ENCODE peak calls at places on chromosomes 1 and 21, in six cellular contexts. R, I, L, M, H and A are unnamed samples.

GRCh38 chr1:208007319-208007937 is 96.5 kb upstream of the CD34 start:
- DNase-seq in R (no peak), I (no peak), L (no peak), M (no peak), H (peak), A (no peak)

GRCh38 chr1:227869851-227870305 is 54.4 kb downstream of the PRSS38 start:
- DNase-seq in R (no peak), I (no peak), L (no peak), M (no peak), H (no peak), A (no peak)

GRCh38 chr1:201774224-201774982 is 54.6 kb upstream of the IPO9 start:
- DNase-seq in R (no peak), I (no peak), L (no peak), M (peak), H (peak), A (no peak)

GRCh38 chr21:40143822-40144525 is 276.7 kb downstream of the PCP4 start:
- DNase-seq in R (peak), I (no peak), L (no peak), M (peak), H (peak), A (no peak)

GRCh38 chr1:236532850-236533249 is 9.1 kb downstream of the LGALS8 start:
- DNase-seq in R (no peak), I (no peak), L (no peak), M (no peak), H (no peak), A (no peak)

GRCh38 chr1:201119206-201119814 is 7.1 kb upstream of the CACNA1S start:
- DNase-seq in R (no peak), I (no peak), L (no peak), M (peak), H (peak), A (no peak)

GRCh38 chr1:94422115-94422820 is 4.1 kb downstream of the ABCD3 start:
- DNase-seq in R (no peak), I (no peak), L (no peak), M (peak), H (peak), A (no peak)

GRCh38 chr1:67683306-67683705 is 1.7 kb upstream of the GADD45A start:
- DNase-seq in R (no peak), I (no peak), L (no peak), M (peak), H (peak), A (no peak)

GRCh38 chr1:2046225-2046917 is 3.8 kb upstream of the PRKCZ start:
- DNase-seq in R (peak), I (no peak), L (no peak), M (no peak), H (peak), A (no peak)

GRCh38 chr1:43445618-43446387 is 7.9 kb downstream of the HYI start:
- DNase-seq in R (no peak), I (peak), L (peak), M (peak), H (no peak), A (peak)

GRCh38 chr1:68202239-68202832 is 30.0 kb downstream of the WLS start:
- DNase-seq in R (no peak), I (no peak), L (no peak), M (peak), H (peak), A (no peak)

GRCh38 chr1:207856276-207857023 is 54.5 kb downstream of the CD34 start:
- DNase-seq in R (no peak), I (no peak), L (no peak), M (no peak), H (no peak), A (peak)

GRCh38 chr1:220925707-220926106 is 46.5 kb downstream of the HLX start:
- DNase-seq in R (no peak), I (no peak), L (no peak), M (no peak), H (no peak), A (no peak)

GRCh38 chr1:73593804-73594203 is 604.2 kb downstream of the LRRIQ3 start:
- DNase-seq in R (no peak), I (no peak), L (no peak), M (no peak), H (peak), A (no peak)

GRCh38 chr21:39180429-39181019 is 2.7 kb downstream of the PSMG1 start:
- DNase-seq in R (no peak), I (no peak), L (no peak), M (no peak), H (no peak), A (no peak)

GRCh38 chr1:203287109-203287893 is 18.0 kb upstream of the BTG2 start:
- DNase-seq in R (peak), I (peak), L (no peak), M (no peak), H (no peak), A (no peak)

GRCh38 chr1:195054217-195054687 is 1554.0 kb downstream of the KCNT2 start:
- DNase-seq in R (no peak), I (no peak), L (no peak), M (no peak), H (no peak), A (no peak)

GRCh38 chr1:25083481-25084345 is 148.6 kb downstream of the SYF2 start:
- DNase-seq in R (no peak), I (no peak), L (no peak), M (no peak), H (no peak), A (no peak)

GRCh38 chr1:45643978-45644377 is 20.1 kb upstream of the CCDC17 start:
- DNase-seq in R (no peak), I (no peak), L (no peak), M (no peak), H (no peak), A (no peak)

GRCh38 chr21:36783612-36784383 is 84.9 kb downstream of the SIM2 start:
- DNase-seq in R (no peak), I (no peak), L (no peak), M (peak), H (peak), A (peak)

GRCh38 chr1:183590225-183591191 is at the start of gene NCF2:
- DNase-seq in R (no peak), I (no peak), L (no peak), M (peak), H (no peak), A (no peak)

GRCh38 chr1:14790967-14791366 is 192.5 kb downstream of the KAZN start:
- DNase-seq in R (no peak), I (no peak), L (no peak), M (no peak), H (no peak), A (no peak)

GRCh38 chr1:59926381-59927243 is at the start of gene CYP2J2:
- DNase-seq in R (peak), I (peak), L (peak), M (no peak), H (peak), A (no peak)

GRCh38 chr21:40668535-40669275 is 178.3 kb downstream of the DSCAM start:
- DNase-seq in R (no peak), I (no peak), L (no peak), M (no peak), H (peak), A (no peak)

GRCh38 chr1:227785094-227785811 is 30.2 kb upstream of the PRSS38 start:
- DNase-seq in R (no peak), I (no peak), L (no peak), M (no peak), H (no peak), A (peak)

GRCh38 chr1:175364424-175365076 is 172.0 kb upstream of the KIAA0040 start:
- DNase-seq in R (no peak), I (no peak), L (no peak), M (no peak), H (no peak), A (no peak)

GRCh38 chr1:99482750-99483149 is 163.2 kb upstream of the PALMD start:
- DNase-seq in R (no peak), I (no peak), L (no peak), M (no peak), H (no peak), A (no peak)

GRCh38 chr1:231359113-231359512 is 21.0 kb downstream of the SPRTN start:
- DNase-seq in R (no peak), I (peak), L (no peak), M (peak), H (peak), A (no peak)

GRCh38 chr1:109156916-109157385 is 43.0 kb downstream of the ELAPOR1 start:
- DNase-seq in R (no peak), I (no peak), L (no peak), M (no peak), H (no peak), A (no peak)

GRCh38 chr1:116628448-116628847 is 39.1 kb downstream of the IGSF3 start:
- DNase-seq in R (no peak), I (no peak), L (no peak), M (no peak), H (no peak), A (no peak)

GRCh38 chr21:41833138-41834115 is 45.7 kb downstream of the PRDM15 start:
- DNase-seq in R (no peak), I (no peak), L (no peak), M (no peak), H (no peak), A (no peak)

GRCh38 chr1:14820320-14821085 is 222.0 kb downstream of the KAZN start:
- DNase-seq in R (no peak), I (no peak), L (no peak), M (no peak), H (no peak), A (no peak)

GRCh38 chr1:9822490-9822889 is 1.3 kb downstream of the CLSTN1 start:
- DNase-seq in R (no peak), I (no peak), L (no peak), M (peak), H (no peak), A (no peak)

GRCh38 chr1:64540265-64540791 is 70.4 kb downstream of the CACHD1 start:
- DNase-seq in R (peak), I (no peak), L (no peak), M (no peak), H (peak), A (no peak)

GRCh38 chr1:184482113-184482512 is 95.3 kb downstream of the C1orf21 start:
- DNase-seq in R (peak), I (peak), L (peak), M (peak), H (no peak), A (peak)

GRCh38 chr1:19385236-19385635 is 73.1 kb downstream of the SLC66A1 start:
- DNase-seq in R (no peak), I (no peak), L (no peak), M (no peak), H (no peak), A (no peak)

GRCh38 chr1:96845464-96845863 is 123.9 kb downstream of the PTBP2 start:
- DNase-seq in R (no peak), I (no peak), L (no peak), M (no peak), H (no peak), A (no peak)
- TF ChIP-seq CTCF in R (peak), I (peak), L (no peak), M (peak), H (peak), A (no peak)

GRCh38 chr1:167359295-167359694 is 138.6 kb downstream of the POU2F1 start:
- DNase-seq in R (no peak), I (no peak), L (no peak), M (no peak), H (no peak), A (no peak)

GRCh38 chr1:167365360-167365759 is 144.7 kb downstream of the POU2F1 start:
- DNase-seq in R (no peak), I (no peak), L (no peak), M (no peak), H (no peak), A (no peak)

GRCh38 chr1:167360120-167360519 is 139.4 kb downstream of the POU2F1 start:
- DNase-seq in R (no peak), I (no peak), L (no peak), M (peak), H (peak), A (no peak)

GRCh38 chr1:167367705-167368104 is 147.0 kb downstream of the POU2F1 start:
- DNase-seq in R (no peak), I (no peak), L (no peak), M (no peak), H (no peak), A (no peak)

DNA sequence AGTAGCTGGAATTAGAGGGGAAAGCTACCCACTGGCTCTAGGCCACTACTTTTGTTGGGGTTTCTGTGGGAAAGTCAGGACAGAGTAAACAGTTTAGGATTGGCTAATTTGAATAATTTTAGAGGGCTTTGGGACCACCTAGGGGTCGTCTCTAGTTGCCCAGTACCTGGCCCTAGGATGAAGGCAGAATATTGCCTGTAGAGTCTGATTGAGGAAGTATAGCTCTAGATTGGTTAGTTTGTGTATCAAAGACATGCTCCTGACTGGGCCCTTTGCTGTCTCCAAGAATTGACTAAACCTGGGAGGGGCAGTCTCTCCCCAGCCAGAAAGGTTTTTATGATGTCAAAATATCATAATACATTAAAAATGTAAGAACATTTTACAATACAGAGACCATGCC is 142.0 kb downstream of the POU2F1 start:
- DNase-seq in R (no peak), I (no peak), L (no peak), M (no peak), H (no peak), A (no peak)
- H3K4me3 ChIP-seq in R (no peak), I (no peak), L (no peak), M (no peak), H (no peak), A (no peak)

GRCh38 chr1:30901798-30902652 is 6.5 kb downstream of the SDC3 start:
- DNase-seq in R (peak), I (no peak), L (no peak), M (no peak), H (peak), A (no peak)

GRCh38 chr1:30900486-30900885 is 8.1 kb downstream of the SDC3 start:
- DNase-seq in R (no peak), I (no peak), L (no peak), M (no peak), H (no peak), A (no peak)

GRCh38 chr1:30898031-30898815 is 10.3 kb downstream of the SDC3 start:
- DNase-seq in R (no peak), I (no peak), L (no peak), M (no peak), H (no peak), A (no peak)

GRCh38 chr1:30900931-30901560 is 7.5 kb downstream of the SDC3 start:
- DNase-seq in R (no peak), I (no peak), L (no peak), M (no peak), H (no peak), A (no peak)

DNA sequence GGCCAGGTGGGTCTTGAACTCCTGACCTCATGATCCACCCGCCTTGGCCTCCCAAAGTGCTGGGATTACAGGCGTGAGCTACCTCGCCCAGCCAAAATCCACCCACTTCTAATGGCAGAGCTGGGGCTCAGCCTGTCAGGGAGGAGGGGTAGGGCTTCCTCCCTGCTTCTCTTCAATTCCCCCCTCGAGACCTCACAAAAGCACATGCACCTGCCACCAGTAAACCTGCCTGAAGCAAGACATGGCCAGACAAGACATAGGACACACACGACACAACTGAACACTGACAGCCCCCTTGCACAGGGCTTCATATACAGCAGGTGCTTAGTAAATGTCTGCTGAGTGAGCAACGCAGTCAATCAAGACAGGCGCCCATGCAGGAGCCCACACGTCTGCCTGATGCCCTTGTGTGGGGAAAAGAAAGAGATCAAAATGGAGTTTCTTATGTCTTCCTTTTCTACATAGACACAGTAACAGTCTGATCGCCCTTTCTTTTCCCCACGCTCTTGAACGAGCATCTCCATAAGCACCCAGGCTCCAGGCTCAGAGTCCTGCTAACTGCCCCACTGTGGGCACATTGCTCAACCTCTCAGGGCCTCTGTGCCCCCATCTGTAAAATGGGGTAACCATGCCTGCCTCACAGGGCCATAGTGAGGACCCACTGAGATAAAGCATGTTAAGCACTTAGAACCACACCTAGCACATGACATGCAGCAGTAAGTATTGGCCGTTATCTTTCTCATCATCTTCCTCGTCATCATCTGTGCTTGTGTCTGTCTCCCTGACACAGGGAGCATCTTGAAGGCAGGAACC is 8.8 kb downstream of the SDC3 start:
- DNase-seq in R (no peak), I (no peak), L (no peak), M (no peak), H (no peak), A (no peak)
- H3K27ac ChIP-seq in R (no peak), I (no peak), L (no peak), M (no peak), H (no peak), A (no peak)

DNA sequence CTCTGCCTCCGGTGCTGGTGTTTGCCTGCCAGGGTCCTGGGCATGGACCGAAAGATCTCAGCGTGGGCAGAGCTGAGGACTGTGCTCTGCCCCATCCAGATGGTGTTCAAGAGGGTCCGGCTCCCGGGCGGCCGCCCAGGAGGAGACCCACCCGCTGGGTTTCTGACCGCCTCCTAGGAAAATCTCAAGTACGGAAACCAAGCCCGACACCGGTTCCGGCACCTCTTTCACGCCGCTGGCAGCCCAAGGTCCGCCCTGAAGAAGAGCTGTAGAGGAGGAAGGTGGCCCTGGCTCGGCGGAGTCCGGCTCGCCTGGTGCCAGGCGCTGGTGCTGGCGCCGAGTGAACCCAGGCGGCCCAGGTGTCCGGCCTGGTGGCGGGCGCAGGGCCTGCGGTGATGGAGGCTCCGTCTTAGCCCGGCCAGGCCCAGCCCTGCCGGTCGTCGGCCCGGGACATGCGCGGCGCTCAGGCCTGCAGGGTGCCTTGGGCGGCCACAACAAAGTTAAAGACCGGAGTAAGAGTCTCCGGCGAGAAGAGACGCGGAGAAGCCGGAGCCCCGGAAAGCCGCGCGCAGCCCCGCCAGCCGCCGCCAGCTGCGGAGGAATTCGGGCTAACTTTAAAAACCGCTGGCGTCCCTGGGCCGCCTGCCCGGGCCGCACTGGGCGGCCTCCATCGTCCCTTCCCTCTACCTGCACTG is 1.5 kb downstream of the GRIK3 start:
- DNase-seq in R (no peak), I (no peak), L (no peak), M (no peak), H (no peak), A (no peak)
- TF ChIP-seq CTCF in R (no peak), I (no peak), L (no peak), M (no peak), H (no peak), A (no peak)

GRCh38 chr1:29753771-29754607 is 517.7 kb downstream of the PTPRU start:
- DNase-seq in R (no peak), I (no peak), L (no peak), M (no peak), H (no peak), A (peak)

GRCh38 chr1:29752141-29752540 is 515.8 kb downstream of the PTPRU start:
- DNase-seq in R (no peak), I (no peak), L (no peak), M (no peak), H (peak), A (peak)

GRCh38 chr1:29749546-29749945 is 513.2 kb downstream of the PTPRU start:
- DNase-seq in R (no peak), I (no peak), L (no peak), M (no peak), H (no peak), A (peak)

GRCh38 chr1:29754608-29755375 is 518.5 kb downstream of the PTPRU start:
- DNase-seq in R (no peak), I (no peak), L (no peak), M (no peak), H (no peak), A (peak)

DNA sequence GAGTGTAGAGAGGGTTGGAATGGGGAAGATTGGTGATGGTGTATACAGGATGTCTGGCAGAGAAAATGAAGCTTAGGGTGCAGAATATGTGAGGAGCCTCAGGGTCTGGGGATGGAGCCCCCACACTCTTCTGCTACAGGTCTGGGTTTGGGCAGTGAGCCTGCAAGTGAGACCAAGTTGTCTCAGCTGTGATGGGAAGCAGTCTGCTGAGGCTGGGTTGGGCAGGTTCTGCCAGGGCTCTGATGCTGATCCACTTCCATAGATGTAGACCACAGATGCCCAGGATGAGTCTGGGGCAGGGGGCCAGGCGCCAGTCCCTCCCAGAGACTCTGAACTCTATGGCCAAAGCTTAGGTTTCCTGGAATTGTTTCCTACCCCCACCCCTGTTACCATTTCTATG is 516.9 kb downstream of the PTPRU start:
- DNase-seq in R (no peak), I (no peak), L (no peak), M (no peak), H (no peak), A (peak)
- H3K4me3 ChIP-seq in R (no peak), I (no peak), L (no peak), M (no peak), H (no peak), A (no peak)

GRCh38 chr1:91798241-91798648 is 87.7 kb downstream of the TGFBR3 start:
- DNase-seq in R (no peak), I (no peak), L (no peak), M (no peak), H (no peak), A (no peak)
- H3K27ac ChIP-seq in R (no peak), I (no peak), L (no peak), M (no peak), H (no peak), A (no peak)

GRCh38 chr1:47002211-47002610 is 21.3 kb upstream of the CYP4X1 start:
- DNase-seq in R (no peak), I (no peak), L (no peak), M (no peak), H (no peak), A (no peak)
- TF ChIP-seq CTCF in R (peak), I (no peak), L (no peak), M (no peak), H (no peak), A (no peak)